ENCODE peak calls at places on chromosomes 4 and X, in eight cellular contexts. Q, Y, T, Z, V, K, L and H are unnamed samples.

GRCh38 chrX:105910563-105911105 is 88.3 kb downstream of the NRK start:
- DNase-seq in Q (no peak), Y (no peak), T (no peak), Z (no peak), V (no peak), K (no peak), L (no peak), H (no peak)

GRCh38 chrX:16488959-16489358 is 161.0 kb upstream of the S100G start:
- DNase-seq in Q (no peak), Y (no peak), T (no peak), Z (no peak), V (no peak), K (no peak), L (no peak), H (no peak)

GRCh38 chrX:73127700-73128241 is 48.5 kb upstream of the PABPC1L2A start:
- DNase-seq in Q (no peak), Y (no peak), T (no peak), Z (no peak), V (no peak), K (no peak), L (no peak), H (peak)

GRCh38 chr4:182862921-182863320 is 54.3 kb downstream of the DCTD start:
- DNase-seq in Q (no peak), Y (no peak), T (no peak), Z (no peak), V (no peak), K (no peak), L (no peak), H (no peak)

GRCh38 chrX:7179446-7179845 is 31.5 kb upstream of the PUDP start:
- DNase-seq in Q (no peak), Y (no peak), T (no peak), Z (no peak), V (no peak), K (no peak), L (no peak), H (no peak)

GRCh38 chr4:21710212-21710843 is 238.2 kb downstream of the KCNIP4 start:
- DNase-seq in Q (no peak), Y (no peak), T (no peak), Z (no peak), V (no peak), K (no peak), L (no peak), H (no peak)

GRCh38 chr4:8260656-8261111 is 8.9 kb upstream of the HTRA3 start:
- DNase-seq in Q (no peak), Y (no peak), T (no peak), Z (no peak), V (no peak), K (no peak), L (no peak), H (no peak)

GRCh38 chr4:36208884-36209473 is 35.3 kb downstream of the ARAP2 start:
- DNase-seq in Q (no peak), Y (no peak), T (no peak), Z (no peak), V (no peak), K (no peak), L (no peak), H (no peak)

GRCh38 chr4:5824635-5825034 is 68.3 kb downstream of the CRMP1 start:
- DNase-seq in Q (peak), Y (peak), T (no peak), Z (no peak), V (peak), K (peak), L (no peak), H (no peak)

GRCh38 chr4:152161676-152162330 is 374.1 kb downstream of the FBXW7 start:
- DNase-seq in Q (no peak), Y (no peak), T (no peak), Z (no peak), V (no peak), K (no peak), L (no peak), H (no peak)

GRCh38 chr4:1285790-1286553 is 3.7 kb upstream of the MAEA start:
- DNase-seq in Q (no peak), Y (no peak), T (no peak), Z (no peak), V (no peak), K (peak), L (no peak), H (no peak)

GRCh38 chr4:84916233-84916632 is 50.3 kb downstream of the WDFY3 start:
- DNase-seq in Q (no peak), Y (no peak), T (no peak), Z (no peak), V (no peak), K (no peak), L (no peak), H (no peak)

GRCh38 chr4:2220016-2220620 is 21.8 kb downstream of the HAUS3 start:
- DNase-seq in Q (peak), Y (peak), T (peak), Z (peak), V (peak), K (peak), L (peak), H (peak)

GRCh38 chr4:176185068-176185467 is 10.3 kb downstream of the SPATA4 start:
- DNase-seq in Q (no peak), Y (no peak), T (no peak), Z (no peak), V (no peak), K (no peak), L (no peak), H (no peak)

GRCh38 chr4:187516224-187516623 is 479.3 kb upstream of the ZFP42 start:
- DNase-seq in Q (no peak), Y (no peak), T (no peak), Z (no peak), V (no peak), K (no peak), L (no peak), H (no peak)

GRCh38 chrX:45803383-45803921 is 602.8 kb upstream of the DIPK2B start:
- DNase-seq in Q (peak), Y (no peak), T (no peak), Z (no peak), V (peak), K (no peak), L (no peak), H (no peak)

GRCh38 chrX:119753639-119754257 is 4.6 kb upstream of the SOWAHD start:
- DNase-seq in Q (no peak), Y (no peak), T (no peak), Z (no peak), V (peak), K (peak), L (no peak), H (no peak)

GRCh38 chr4:102717448-102718092 is 43.2 kb downstream of the MANBA start:
- DNase-seq in Q (no peak), Y (no peak), T (no peak), Z (no peak), V (no peak), K (no peak), L (no peak), H (no peak)

GRCh38 chr4:56857601-56858301 is 36.2 kb upstream of the SPINK2 start:
- DNase-seq in Q (no peak), Y (no peak), T (no peak), Z (no peak), V (no peak), K (no peak), L (no peak), H (no peak)

GRCh38 chr4:74166135-74166534 is 8.2 kb downstream of the MTHFD2L start:
- DNase-seq in Q (no peak), Y (no peak), T (no peak), Z (no peak), V (no peak), K (peak), L (no peak), H (no peak)

GRCh38 chrX:53714580-53715335 is 28.2 kb upstream of the HUWE1 start:
- DNase-seq in Q (peak), Y (no peak), T (no peak), Z (peak), V (peak), K (peak), L (peak), H (no peak)

GRCh38 chr4:18934197-18934596 is 912.6 kb upstream of the LCORL start:
- DNase-seq in Q (no peak), Y (no peak), T (no peak), Z (no peak), V (no peak), K (peak), L (no peak), H (no peak)

GRCh38 chr4:152784490-152785195 is 4.9 kb downstream of the ARFIP1 start:
- DNase-seq in Q (peak), Y (no peak), T (no peak), Z (no peak), V (peak), K (peak), L (no peak), H (no peak)

GRCh38 chr4:165715211-165715610 is 157.8 kb upstream of the TLL1 start:
- DNase-seq in Q (no peak), Y (no peak), T (no peak), Z (no peak), V (no peak), K (no peak), L (no peak), H (no peak)

GRCh38 chr4:147492761-147493160 is 11.9 kb downstream of the EDNRA start:
- DNase-seq in Q (no peak), Y (no peak), T (no peak), Z (peak), V (no peak), K (no peak), L (no peak), H (no peak)

GRCh38 chrX:10115082-10115481 is 41.7 kb upstream of the CLCN4 start:
- DNase-seq in Q (no peak), Y (no peak), T (no peak), Z (no peak), V (no peak), K (no peak), L (no peak), H (no peak)

GRCh38 chr4:100244347-100244746 is 54.1 kb upstream of the DDIT4L start:
- DNase-seq in Q (no peak), Y (no peak), T (no peak), Z (no peak), V (no peak), K (no peak), L (no peak), H (no peak)

GRCh38 chrX:1601051-1601767 is 9.8 kb downstream of the AKAP17A start:
- DNase-seq in Q (no peak), Y (no peak), T (no peak), Z (no peak), V (no peak), K (no peak), L (no peak), H (no peak)

GRCh38 chr4:40378619-40379018 is 43.5 kb downstream of the CHRNA9 start:
- DNase-seq in Q (no peak), Y (no peak), T (no peak), Z (no peak), V (no peak), K (no peak), L (no peak), H (no peak)

GRCh38 chrX:1524874-1525582 is 12.0 kb downstream of the P2RY8 start:
- DNase-seq in Q (no peak), Y (no peak), T (no peak), Z (no peak), V (no peak), K (no peak), L (no peak), H (no peak)

GRCh38 chr4:188778880-188779279 is 639.6 kb downstream of the TRIML1 start:
- DNase-seq in Q (no peak), Y (no peak), T (no peak), Z (no peak), V (no peak), K (no peak), L (no peak), H (no peak)

GRCh38 chr4:134308910-134309309 is 107.3 kb upstream of the PABPC4L start:
- DNase-seq in Q (no peak), Y (no peak), T (no peak), Z (no peak), V (no peak), K (no peak), L (no peak), H (no peak)